ENCODE peak calls at places on chromosome 17, in six cellular contexts. V is effector CD4-positive, alpha-beta T cell; Q is Kasumi-1; L is Peyer's patch; G is PC-9; U is stimulated activated CD4-positive, alpha-beta T cell treated with anti-CD3 and anti-CD28 coated beads, Interleukin-15, amount 100 ng/mL, for 1 hour. I is an unnamed sample.

GRCh38 chr17:11935734-11936406 is 61.4 kb downstream of the ZNF18 start:
- DNase-seq in V (no peak), Q (peak; percentile 29), L (no peak), G (no peak), U (no peak), I (no peak)

GRCh38 chr17:17042851-17043667 is 802 bp downstream of the MPRIP start:
- DNase-seq in V (peak; percentile 26), Q (no peak), L (no peak), G (peak; percentile 41), U (no peak), I (no peak)

GRCh38 chr17:17837380-17837821 is 615 bp upstream of the SREBF1 start:
- DNase-seq in V (no peak), Q (no peak), L (no peak), G (peak; percentile 67), U (no peak), I (no peak)

GRCh38 chr17:78365561-78366108 is 5.8 kb upstream of the SOCS3 start:
- DNase-seq in V (no peak), Q (no peak), L (no peak), G (no peak), U (no peak), I (no peak)

GRCh38 chr17:31349454-31349853 is 28.0 kb upstream of the EVI2A start:
- DNase-seq in V (no peak), Q (no peak), L (no peak), G (no peak), U (no peak), I (no peak)

GRCh38 chr17:82851381-82851780 is 11.6 kb upstream of the ZNF750 start:
- DNase-seq in V (no peak), Q (no peak), L (no peak), G (no peak), U (no peak), I (no peak)

GRCh38 chr17:59149051-59149450 is 5.9 kb downstream of the SKA2 start:
- DNase-seq in V (no peak), Q (no peak), L (no peak), G (peak; percentile 73), U (no peak), I (no peak)

GRCh38 chr17:42522798-42523278 is 13.2 kb upstream of the NAGLU start:
- DNase-seq in V (no peak), Q (no peak), L (no peak), G (no peak), U (no peak), I (no peak)

GRCh38 chr17:61897548-61898180 is 30.1 kb downstream of the INTS2 start:
- DNase-seq in V (no peak), Q (no peak), L (no peak), G (no peak), U (no peak), I (no peak)

GRCh38 chr17:72667096-72668063 is 425.1 kb downstream of the SLC39A11 start:
- DNase-seq in V (no peak), Q (no peak), L (no peak), G (no peak), U (no peak), I (no peak)

GRCh38 chr17:51580869-51581268 is 320.5 kb downstream of the UTP18 start:
- DNase-seq in V (no peak), Q (peak; percentile 92), L (no peak), G (no peak), U (no peak), I (no peak)

GRCh38 chr17:61284174-61284573 is 115.5 kb upstream of the TBX2 start:
- DNase-seq in V (no peak), Q (no peak), L (no peak), G (no peak), U (no peak), I (no peak)

GRCh38 chr17:75144816-75145511 is 9.3 kb downstream of the JPT1 start:
- DNase-seq in V (no peak), Q (peak; percentile 22), L (no peak), G (no peak), U (no peak), I (no peak)

GRCh38 chr17:51647873-51648272 is 387.5 kb downstream of the UTP18 start:
- DNase-seq in V (no peak), Q (no peak), L (no peak), G (no peak), U (no peak), I (no peak)

GRCh38 chr17:63042443-63042842 is 76.4 kb downstream of the TANC2 start:
- DNase-seq in V (no peak), Q (no peak), L (no peak), G (no peak), U (no peak), I (no peak)

GRCh38 chr17:49515196-49515770 is 20.2 kb downstream of the NGFR start:
- DNase-seq in V (no peak), Q (peak; percentile 36), L (peak; percentile 38), G (peak; percentile 65), U (no peak), I (no peak)

GRCh38 chr17:12522743-12523181 is 142.9 kb upstream of the MYOCD start:
- DNase-seq in V (no peak), Q (no peak), L (no peak), G (no peak), U (no peak), I (no peak)

GRCh38 chr17:29592850-29593545 is at the start of gene ANKRD13B:
- DNase-seq in V (no peak), Q (peak; percentile 29), L (peak; percentile 64), G (peak; percentile 8), U (no peak), I (no peak)

GRCh38 chr17:82793974-82794620 is 42.2 kb downstream of the TBCD start:
- DNase-seq in V (no peak), Q (no peak), L (no peak), G (no peak), U (no peak), I (no peak)

GRCh38 chr17:77233127-77233526 is 92.4 kb downstream of the SEC14L1 start:
- DNase-seq in V (no peak), Q (no peak), L (no peak), G (no peak), U (no peak), I (no peak)

GRCh38 chr17:29567362-29568330 is 809 bp upstream of the ABHD15 start:
- DNase-seq in V (peak; percentile 64), Q (peak; percentile 73), L (peak; percentile 84), G (peak; percentile 58), U (peak; percentile 57), I (peak; percentile 70)

GRCh38 chr17:76878568-76878967 is 10.4 kb downstream of the MGAT5B start:
- DNase-seq in V (no peak), Q (no peak), L (no peak), G (no peak), U (no peak), I (no peak)

GRCh38 chr17:28545787-28546415 is 6.5 kb downstream of the UNC119 start:
- DNase-seq in V (no peak), Q (no peak), L (no peak), G (no peak), U (no peak), I (no peak)

GRCh38 chr17:44557653-44558285 is 485 bp downstream of the FZD2 start:
- DNase-seq in V (no peak), Q (no peak), L (peak; percentile 38), G (no peak), U (no peak), I (no peak)

GRCh38 chr17:80036715-80037477 is 454 bp downstream of the CCDC40 start:
- DNase-seq in V (peak; percentile 9), Q (no peak), L (no peak), G (no peak), U (peak; percentile 3), I (peak; percentile 14)

GRCh38 chr17:56939869-56940484 is 20.9 kb downstream of the COIL start:
- DNase-seq in V (no peak), Q (peak; percentile 90), L (no peak), G (peak; percentile 59), U (no peak), I (no peak)

I was measured in T-helper 17 cell.